ENCODE peak calls at places on chromosomes 12 and 14, in four cellular contexts. One of them, this sample, is unnamed.

GRCh38 chr12:93242154-93242958 is 135.4 kb upstream of the NUDT4 start:
- DNase-seq in H1: no peak
- DNase-seq in A549: no peak
- DNase-seq in K562: peak
- DNase-seq in this sample: no peak

GRCh38 chr14:91889477-91890211 is 22.3 kb upstream of the TC2N start:
- DNase-seq in H1: no peak
- DNase-seq in A549: no peak
- DNase-seq in K562: no peak
- DNase-seq in this sample: no peak

GRCh38 chr14:105091335-105092123 is 26.3 kb upstream of the GPR132 start:
- DNase-seq in H1: no peak
- DNase-seq in A549: peak
- DNase-seq in K562: no peak
- DNase-seq in this sample: peak

GRCh38 chr14:35420036-35420811 is 15.7 kb upstream of the NFKBIA start:
- DNase-seq in H1: no peak
- DNase-seq in A549: no peak
- DNase-seq in K562: no peak
- DNase-seq in this sample: no peak

GRCh38 chr12:49887091-49887490 is 16.6 kb downstream of the FAIM2 start:
- DNase-seq in H1: no peak
- DNase-seq in A549: no peak
- DNase-seq in K562: no peak
- DNase-seq in this sample: no peak

GRCh38 chr14:66724996-66725395 is 217.0 kb downstream of the GPHN start:
- DNase-seq in H1: no peak
- DNase-seq in A549: no peak
- DNase-seq in K562: no peak
- DNase-seq in this sample: no peak

GRCh38 chr12:25372969-25373368 is 122.2 kb upstream of the KRAS start:
- DNase-seq in H1: no peak
- DNase-seq in A549: no peak
- DNase-seq in K562: no peak
- DNase-seq in this sample: no peak

GRCh38 chr12:46523863-46524770 is 151.5 kb upstream of the SLC38A2 start:
- DNase-seq in H1: no peak
- DNase-seq in A549: peak
- DNase-seq in K562: peak
- DNase-seq in this sample: peak

GRCh38 chr12:53791735-53792326 is 40.1 kb upstream of the CISTR start:
- DNase-seq in H1: peak
- DNase-seq in A549: no peak
- DNase-seq in K562: peak
- DNase-seq in this sample: no peak

GRCh38 chr14:100498068-100498467 is 89.1 kb downstream of the BEGAIN start:
- DNase-seq in H1: no peak
- DNase-seq in A549: no peak
- DNase-seq in K562: no peak
- DNase-seq in this sample: no peak

GRCh38 chr12:65725376-65725775 is 98.9 kb upstream of the HMGA2 start:
- DNase-seq in H1: no peak
- DNase-seq in A549: no peak
- DNase-seq in K562: no peak
- DNase-seq in this sample: no peak

GRCh38 chr14:31934767-31935266 is 142.3 kb upstream of the ARHGAP5 start:
- DNase-seq in H1: no peak
- DNase-seq in A549: peak
- DNase-seq in K562: no peak
- DNase-seq in this sample: peak

GRCh38 chr12:42725839-42726238 is 136.3 kb upstream of the PRICKLE1 start:
- DNase-seq in H1: no peak
- DNase-seq in A549: no peak
- DNase-seq in K562: no peak
- DNase-seq in this sample: no peak

GRCh38 chr12:87779858-87780498 is 249.2 kb downstream of the C12orf50 start:
- DNase-seq in H1: no peak
- DNase-seq in A549: no peak
- DNase-seq in K562: no peak
- DNase-seq in this sample: no peak

GRCh38 chr12:89709994-89710872 is 1.6 kb upstream of the ATP2B1 start:
- DNase-seq in H1: peak
- DNase-seq in A549: peak
- DNase-seq in K562: no peak
- DNase-seq in this sample: no peak

GRCh38 chr12:8609061-8609570 is 3.5 kb downstream of the AICDA start:
- DNase-seq in H1: no peak
- DNase-seq in A549: peak
- DNase-seq in K562: no peak
- DNase-seq in this sample: peak

GRCh38 chr14:105760691-105761344 is 234.4 kb downstream of the TMEM121 start:
- DNase-seq in H1: no peak
- DNase-seq in A549: no peak
- DNase-seq in K562: no peak
- DNase-seq in this sample: no peak

GRCh38 chr14:101977311-101978071 is 13.1 kb downstream of the DYNC1H1 start:
- DNase-seq in H1: no peak
- DNase-seq in A549: no peak
- DNase-seq in K562: no peak
- DNase-seq in this sample: no peak

GRCh38 chr12:124811633-124812032 is 52.0 kb downstream of the SCARB1 start:
- DNase-seq in H1: no peak
- DNase-seq in A549: no peak
- DNase-seq in K562: no peak
- DNase-seq in this sample: no peak

GRCh38 chr14:72443256-72443655 is 450.6 kb downstream of the DPF3 start:
- DNase-seq in H1: no peak
- DNase-seq in A549: no peak
- DNase-seq in K562: no peak
- DNase-seq in this sample: no peak

GRCh38 chr12:53365245-53365904 is 14.6 kb upstream of the SP1 start:
- DNase-seq in H1: no peak
- DNase-seq in A549: no peak
- DNase-seq in K562: peak
- DNase-seq in this sample: no peak

DNA sequence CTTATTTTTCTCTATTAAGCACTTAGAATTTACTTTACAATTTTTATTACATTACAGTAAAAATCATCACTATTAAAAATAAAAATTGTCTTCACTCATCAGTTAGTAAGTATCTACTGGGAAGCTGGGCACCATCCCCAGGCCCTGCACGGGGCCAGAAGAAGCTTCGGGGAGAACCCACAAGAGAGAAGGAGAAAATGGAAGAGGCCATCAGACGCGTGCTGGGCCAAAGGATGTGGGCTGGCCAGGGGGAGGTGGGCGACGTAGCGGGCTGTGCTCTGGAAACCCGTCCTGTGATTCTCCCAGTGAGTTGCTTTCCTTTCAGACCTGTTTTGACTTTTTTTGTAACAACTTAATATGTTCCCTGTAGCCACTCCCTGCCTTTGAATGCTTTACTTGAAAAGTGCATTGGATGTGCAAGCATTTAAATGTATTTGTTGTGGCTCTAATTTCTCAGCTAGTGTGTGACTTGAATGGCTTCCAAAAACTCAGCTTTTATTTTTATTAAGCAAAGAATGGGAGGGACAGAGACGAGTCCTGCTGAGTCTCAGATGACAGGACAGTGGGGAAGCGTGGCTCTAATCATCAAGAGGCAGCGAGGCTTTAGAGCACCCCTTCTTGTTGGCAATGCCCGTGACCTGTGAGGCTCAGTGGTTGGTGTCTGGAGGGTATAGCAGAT is 38.9 kb downstream of the SYNE3 start:
- DNase-seq in H1: no peak
- DNase-seq in A549: no peak
- DNase-seq in K562: no peak
- DNase-seq in this sample: no peak
- TF ChIP-seq PHF8 in H1: no peak
- TF ChIP-seq PHF8 in A549: no peak
- TF ChIP-seq PHF8 in K562: no peak
- TF ChIP-seq PHF8 in this sample: no peak

GRCh38 chr14:61452452-61452851 is 131.1 kb downstream of the PRKCH start:
- DNase-seq in H1: no peak
- DNase-seq in A549: no peak
- DNase-seq in K562: no peak
- DNase-seq in this sample: no peak

GRCh38 chr14:61451891-61452400 is 130.6 kb downstream of the PRKCH start:
- DNase-seq in H1: no peak
- DNase-seq in A549: no peak
- DNase-seq in K562: no peak
- DNase-seq in this sample: no peak

GRCh38 chr14:61453103-61453767 is 131.9 kb downstream of the PRKCH start:
- DNase-seq in H1: no peak
- DNase-seq in A549: no peak
- DNase-seq in K562: no peak
- DNase-seq in this sample: no peak

GRCh38 chr14:61454545-61454944 is 133.2 kb downstream of the PRKCH start:
- DNase-seq in H1: peak
- DNase-seq in A549: no peak
- DNase-seq in K562: no peak
- DNase-seq in this sample: no peak

DNA sequence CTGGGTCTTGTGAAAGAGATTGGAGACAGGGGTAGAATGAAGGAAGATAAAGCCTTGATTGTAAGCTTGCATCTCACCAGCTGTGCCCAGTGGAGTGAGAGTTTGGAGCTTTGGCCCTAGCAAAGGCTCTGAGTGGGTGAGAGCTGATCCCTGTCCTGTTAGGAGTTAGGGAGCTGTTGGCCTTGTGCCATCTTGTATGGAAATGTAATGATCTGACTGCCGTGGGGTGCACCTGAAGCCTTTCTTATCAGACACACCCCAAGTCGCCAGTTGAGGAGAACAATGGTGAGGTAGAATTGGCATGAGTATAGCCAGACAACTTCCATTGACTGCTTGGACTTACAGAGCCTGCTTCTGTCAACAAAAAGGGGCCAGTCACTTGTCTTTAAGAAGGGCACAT is 130.1 kb downstream of the PRKCH start:
- DNase-seq in H1: no peak
- DNase-seq in A549: no peak
- DNase-seq in K562: no peak
- DNase-seq in this sample: no peak
- TF ChIP-seq PHF8 in H1: no peak
- TF ChIP-seq PHF8 in A549: no peak
- TF ChIP-seq PHF8 in K562: no peak
- TF ChIP-seq PHF8 in this sample: no peak

GRCh38 chr14:103550451-103551337 is 11.8 kb downstream of the BAG5 start:
- DNase-seq in H1: no peak
- DNase-seq in A549: no peak
- DNase-seq in K562: no peak
- DNase-seq in this sample: no peak
- TF ChIP-seq PHF8 in H1: no peak
- TF ChIP-seq PHF8 in A549: no peak
- TF ChIP-seq PHF8 in K562: no peak
- TF ChIP-seq PHF8 in this sample: no peak

DNA sequence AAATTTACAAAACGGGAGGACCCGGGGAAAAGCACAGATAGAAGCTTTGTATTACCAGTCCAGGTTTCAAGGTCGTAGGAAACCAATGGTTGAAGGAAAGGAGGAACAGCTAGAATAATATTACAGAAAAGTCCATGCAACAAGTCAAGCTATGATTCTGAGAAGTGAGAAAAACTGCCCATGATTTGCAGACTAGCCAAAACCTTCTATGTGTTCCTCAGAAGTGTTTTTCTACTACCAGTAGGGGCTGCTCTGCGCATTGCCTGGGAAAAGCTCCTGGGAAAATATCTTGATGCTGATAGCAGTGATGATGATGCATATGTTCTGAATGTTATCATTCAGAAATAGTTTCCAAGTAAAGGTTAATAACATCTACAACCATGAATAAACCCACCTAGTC is 2.2 kb downstream of the PDZRN4 start:
- DNase-seq in H1: no peak
- DNase-seq in A549: peak
- DNase-seq in K562: no peak
- DNase-seq in this sample: peak
- TF ChIP-seq PHF8 in H1: no peak
- TF ChIP-seq PHF8 in A549: no peak
- TF ChIP-seq PHF8 in K562: no peak
- TF ChIP-seq PHF8 in this sample: no peak

GRCh38 chr14:88863167-88863566 is 38.7 kb downstream of the TTC8 start:
- DNase-seq in H1: no peak
- DNase-seq in A549: no peak
- DNase-seq in K562: no peak
- DNase-seq in this sample: no peak
- TF ChIP-seq PHF8 in H1: no peak
- TF ChIP-seq PHF8 in A549: no peak
- TF ChIP-seq PHF8 in K562: no peak
- TF ChIP-seq PHF8 in this sample: no peak